ENCODE peak calls at places on chromosomes 11 and 22, in six cellular contexts. W, D, J, G, C and H are unnamed samples. For H3K36me3, the result is how much of the 10 kb centered on the place peaks cover.

GRCh38 chr11:12544986-12545775 is 129.0 kb upstream of the TEAD1 start:
- DNase-seq in W (no peak), D (peak), J (peak), G (no peak), C (no peak), H (no peak)

GRCh38 chr22:32583921-32584335 is 109.3 kb downstream of the FBXO7 start:
- DNase-seq in W (no peak), D (peak), J (peak), G (no peak), C (no peak), H (no peak)

GRCh38 chr11:3111919-3112690 is 53.0 kb downstream of the OSBPL5 start:
- DNase-seq in W (peak), D (no peak), J (peak), G (no peak), C (no peak), H (no peak)

GRCh38 chr11:101707477-101707876 is 123.7 kb upstream of the TRPC6 start:
- DNase-seq in W (no peak), D (no peak), J (no peak), G (no peak), C (no peak), H (no peak)

GRCh38 chr11:26820739-26821138 is 98.9 kb upstream of the SLC5A12 start:
- DNase-seq in W (peak), D (peak), J (peak), G (no peak), C (no peak), H (no peak)

GRCh38 chr11:36306888-36307287 is 10.8 kb downstream of the PRR5L start:
- DNase-seq in W (no peak), D (no peak), J (no peak), G (peak), C (peak), H (no peak)

GRCh38 chr11:117953029-117953671 is 23.9 kb upstream of the TMPRSS13 start:
- DNase-seq in W (no peak), D (no peak), J (no peak), G (no peak), C (no peak), H (no peak)

GRCh38 chr11:114036156-114036811 is 23.2 kb upstream of the ZBTB16 start:
- DNase-seq in W (no peak), D (peak), J (peak), G (peak), C (peak), H (peak)

GRCh38 chr11:88175004-88175706 is at the start of gene RAB38:
- DNase-seq in W (no peak), D (peak), J (peak), G (peak), C (peak), H (peak)

GRCh38 chr11:25981998-25982397 is 349.9 kb upstream of the ANO3 start:
- DNase-seq in W (peak), D (peak), J (peak), G (peak), C (no peak), H (no peak)

GRCh38 chr11:27770576-27770975 is 70.3 kb upstream of the BDNF start:
- DNase-seq in W (no peak), D (no peak), J (no peak), G (no peak), C (peak), H (no peak)

GRCh38 chr11:133898031-133898769 is 52.9 kb upstream of the SPATA19 start:
- DNase-seq in W (no peak), D (no peak), J (no peak), G (peak), C (no peak), H (no peak)

GRCh38 chr11:62552931-62553838 is 6.6 kb upstream of the AHNAK start:
- DNase-seq in W (peak), D (peak), J (peak), G (peak), C (peak), H (peak)

GRCh38 chr11:12319734-12320387 is 57.5 kb upstream of the PARVA start:
- DNase-seq in W (no peak), D (peak), J (peak), G (no peak), C (no peak), H (no peak)

GRCh38 chr11:68430384-68430783 is 30.2 kb upstream of the PPP6R3 start:
- DNase-seq in W (no peak), D (peak), J (no peak), G (no peak), C (no peak), H (no peak)
- H3K36me3 ChIP-seq in W (under half), D (under half), J (half or more), G (under half), C (half or more), H (under half)

GRCh38 chr11:584287-584686 is 8.0 kb downstream of the PHRF1 start:
- DNase-seq in W (no peak), D (no peak), J (no peak), G (no peak), C (no peak), H (no peak)
- H3K36me3 ChIP-seq in W (under half), D (under half), J (under half), G (under half), C (half or more), H (under half)

GRCh38 chr22:50516891-50517290 is 8.5 kb downstream of the SCO2 start:
- DNase-seq in W (no peak), D (peak), J (no peak), G (no peak), C (no peak), H (no peak)
- H3K36me3 ChIP-seq in W (under half), D (under half), J (under half), G (under half), C (under half), H (under half)

GRCh38 chr11:121524233-121524631 is 71.5 kb upstream of the SORL1-AS1 start:
- DNase-seq in W (no peak), D (no peak), J (no peak), G (no peak), C (no peak), H (no peak)
- H3K36me3 ChIP-seq in W (under half), D (under half), J (under half), G (under half), C (under half), H (under half)

DNA sequence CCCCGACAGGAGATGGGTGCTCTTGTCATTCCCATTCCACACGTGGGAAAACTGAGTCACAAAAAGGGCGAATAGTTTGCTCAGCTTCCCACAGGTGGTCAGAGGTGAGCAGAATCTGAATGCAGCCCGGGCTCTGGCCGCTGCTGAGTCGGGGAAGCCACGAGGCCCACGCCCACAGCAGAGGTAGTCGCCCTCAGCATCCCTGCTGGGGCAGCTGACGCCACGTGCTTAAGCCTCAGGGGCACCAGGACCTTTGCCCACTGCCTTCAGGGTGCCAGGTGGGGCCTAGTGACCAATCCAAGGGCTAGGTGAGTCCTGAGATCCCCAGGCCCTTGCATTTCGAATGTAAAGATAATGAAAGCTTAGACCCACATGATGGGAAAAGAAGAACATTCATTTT is 24.2 kb upstream of the ARFGAP3 start:
- DNase-seq in W (no peak), D (peak), J (no peak), G (no peak), C (no peak), H (no peak)
- H3K36me3 ChIP-seq in W (half or more), D (half or more), J (half or more), G (under half), C (half or more), H (under half)

GRCh38 chr22:38312261-38312800 is 4.9 kb downstream of the CSNK1E start:
- DNase-seq in W (no peak), D (peak), J (peak), G (no peak), C (no peak), H (no peak)
- H3K36me3 ChIP-seq in W (under half), D (half or more), J (under half), G (under half), C (under half), H (under half)

DNA sequence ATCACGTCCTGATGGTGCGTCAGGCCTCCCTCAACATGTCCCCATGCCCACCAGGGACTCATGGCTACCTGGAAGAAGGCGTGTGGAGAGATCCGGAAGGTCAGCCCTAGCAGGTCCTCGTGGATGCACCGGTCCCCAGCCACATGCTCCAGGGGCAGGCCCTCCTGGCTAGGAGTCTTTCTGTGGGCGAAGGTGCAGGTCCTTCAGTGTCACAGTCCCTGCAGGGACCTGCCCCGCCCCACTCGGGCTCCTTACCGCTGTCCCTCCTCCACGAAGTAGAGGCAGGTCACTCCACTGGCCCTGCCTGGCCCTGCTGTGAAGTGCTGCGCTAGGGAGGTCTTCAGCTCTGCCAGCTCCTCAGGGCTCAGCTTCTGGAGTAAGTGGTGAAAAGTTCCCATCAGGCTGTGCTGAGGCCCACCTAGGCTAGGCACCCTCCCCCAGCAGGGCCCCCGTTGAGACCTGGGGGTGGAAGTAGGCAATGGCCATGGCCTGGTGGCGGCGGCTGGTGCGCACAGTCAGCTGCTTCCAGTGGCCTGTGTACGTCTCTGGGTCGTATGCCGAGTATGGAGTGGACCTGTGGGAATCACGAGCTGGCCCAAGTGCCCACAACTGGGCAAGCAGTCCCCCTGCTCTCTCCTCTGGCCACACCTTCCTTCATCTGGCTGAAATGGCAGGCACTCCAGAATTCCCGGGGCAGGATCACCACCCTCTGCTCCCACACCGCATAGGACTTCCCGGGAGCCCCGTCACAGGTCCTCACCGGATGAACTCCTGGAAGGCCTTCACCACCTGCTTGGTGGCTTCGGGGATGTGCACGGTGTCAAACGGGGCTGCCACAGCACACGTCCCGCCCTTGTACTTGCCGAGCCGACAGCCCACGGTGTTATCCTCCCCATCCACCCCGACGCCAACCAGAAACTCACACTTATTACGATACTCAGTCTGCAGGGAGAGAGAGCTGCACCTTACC is 1.1 kb upstream of the RANBP1 start:
- DNase-seq in W (no peak), D (peak), J (no peak), G (no peak), C (no peak), H (peak)
- H3K36me3 ChIP-seq in W (under half), D (half or more), J (half or more), G (under half), C (half or more), H (under half)

DNA sequence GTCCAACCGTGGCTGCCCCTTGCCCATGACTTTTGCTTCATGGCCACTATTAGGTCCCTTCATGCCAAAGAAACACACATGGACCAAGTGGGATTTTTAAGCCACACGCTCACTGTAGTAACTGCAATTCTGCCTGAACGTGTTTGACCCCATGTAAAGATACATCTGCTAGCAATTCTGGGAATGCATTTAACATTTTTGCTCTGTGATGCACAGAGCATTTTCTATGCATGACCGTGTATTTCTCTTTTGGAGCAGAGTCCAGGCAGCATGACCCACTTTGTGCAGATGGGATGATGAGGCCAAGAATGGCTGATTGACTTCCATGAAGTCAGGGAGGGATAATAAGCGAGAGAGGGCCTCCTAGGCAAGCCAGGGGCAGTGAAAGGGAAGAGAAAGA is 108.5 kb downstream of the TP53I11 start:
- DNase-seq in W (peak), D (peak), J (peak), G (no peak), C (no peak), H (no peak)
- H3K36me3 ChIP-seq in W (under half), D (under half), J (under half), G (under half), C (under half), H (under half)